ENCODE peak calls at places on chromosomes 2 and 18, in six cellular contexts. B is NB4, C is foreskin fibroblast, T is progenitor cell of endocrine pancreas, Q is brain microvascular endothelial cell, U is tibial artery. P is an unnamed sample.

GRCh38 chr2:11955314-11955713 is 208.9 kb downstream of the LPIN1 start:
- DNase-seq in U (no peak), Q (no peak), C (peak), T (no peak), B (peak), P (no peak)

GRCh38 chr18:10051877-10052631 is 138.2 kb downstream of the VAPA start:
- DNase-seq in Q (peak), T (no peak), U (peak), C (peak), B (no peak), P (no peak)

GRCh38 chr2:225104971-225105370 is 62.7 kb upstream of the DOCK10 start:
- DNase-seq in T (no peak), Q (peak), C (peak), U (no peak), B (no peak), P (no peak)

GRCh38 chr18:38751211-38751610 is 1185.6 kb upstream of the CELF4 start:
- DNase-seq in U (no peak), Q (no peak), B (no peak), T (no peak), C (no peak), P (no peak)

GRCh38 chr2:33728106-33728505 is 129.0 kb upstream of the FAM98A start:
- DNase-seq in C (no peak), Q (no peak), U (no peak), T (no peak), B (no peak), P (no peak)

GRCh38 chr18:54762386-54762785 is 65.9 kb upstream of the RAB27B start:
- DNase-seq in B (peak), C (no peak), U (no peak), Q (no peak), T (no peak), P (no peak)

GRCh38 chr18:28050561-28050960 is 126.4 kb downstream of the CDH2 start:
- DNase-seq in U (no peak), Q (no peak), T (no peak), C (no peak), B (no peak), P (no peak)

GRCh38 chr2:128868686-128869551 is 550.3 kb upstream of the HS6ST1 start:
- DNase-seq in B (no peak), U (no peak), C (peak), Q (no peak), T (no peak), P (no peak)

GRCh38 chr2:47512581-47513083 is 109.7 kb downstream of the MSH2 start:
- DNase-seq in T (no peak), Q (no peak), C (peak), U (no peak), B (peak), P (no peak)

GRCh38 chr2:70008290-70008689 is 46.9 kb upstream of the ASPRV1 start:
- DNase-seq in C (no peak), Q (no peak), T (no peak), U (no peak), B (no peak), P (no peak)

GRCh38 chr2:1854747-1855146 is 110.4 kb upstream of the PXDN start:
- DNase-seq in Q (peak), U (no peak), T (no peak), B (peak), C (peak), P (no peak)

GRCh38 chr2:133821107-133821760 is 253.0 kb upstream of the NCKAP5 start:
- DNase-seq in Q (peak), B (no peak), T (no peak), U (no peak), C (peak), P (no peak)

GRCh38 chr2:129443235-129443884 is 536.1 kb upstream of the RAB6C start:
- DNase-seq in T (no peak), C (no peak), B (peak), Q (no peak), U (no peak), P (no peak)

GRCh38 chr2:216017365-216017764 is 4.0 kb upstream of the MREG start:
- DNase-seq in C (peak), B (peak), U (no peak), Q (no peak), T (no peak), P (peak)

GRCh38 chr2:149145314-149146295 is 107.1 kb downstream of the LYPD6B start:
- DNase-seq in C (peak), B (no peak), T (no peak), U (no peak), Q (no peak), P (no peak)

GRCh38 chr18:10900435-10900834 is 248.9 kb downstream of the PIEZO2 start:
- DNase-seq in U (no peak), Q (no peak), B (no peak), C (no peak), T (no peak), P (no peak)

GRCh38 chr2:132736059-132736458 is 66.1 kb upstream of the LYPD1 start:
- DNase-seq in Q (no peak), C (no peak), T (no peak), U (no peak), B (no peak), P (no peak)
- TF ChIP-seq CTCF in Q (no peak), C (no peak), T (no peak), U (no peak), B (no peak), P (no peak)

DNA sequence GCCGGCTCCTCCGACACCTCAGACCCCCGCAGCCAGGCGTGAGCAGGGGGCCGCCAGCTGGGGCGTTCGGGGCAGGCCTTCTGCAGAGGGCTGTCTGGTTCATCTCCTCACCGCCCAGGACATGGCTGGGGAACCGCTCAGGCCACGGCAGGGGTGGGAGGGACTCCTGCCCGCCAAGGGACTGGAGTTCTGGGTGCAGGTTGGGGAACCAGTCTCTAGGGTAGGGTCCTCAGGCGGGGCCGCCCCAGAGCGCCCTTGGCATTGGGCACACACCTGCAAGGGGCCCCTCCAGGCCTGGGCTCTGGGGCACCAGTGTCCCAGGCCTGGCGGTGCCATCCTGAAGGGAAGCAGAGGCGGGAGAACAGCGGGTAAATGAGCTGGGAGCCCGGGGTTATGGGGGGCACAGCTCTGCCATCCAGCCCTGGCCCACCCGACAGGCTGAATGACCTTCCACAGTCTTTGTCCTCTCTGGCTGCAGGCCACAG is 68.2 kb upstream of the SMAD7 start:
- DNase-seq in C (no peak), Q (no peak), U (no peak), B (no peak), T (no peak), P (no peak)
- TF ChIP-seq CTCF in C (no peak), Q (no peak), U (no peak), B (no peak), T (no peak), P (no peak)

DNA sequence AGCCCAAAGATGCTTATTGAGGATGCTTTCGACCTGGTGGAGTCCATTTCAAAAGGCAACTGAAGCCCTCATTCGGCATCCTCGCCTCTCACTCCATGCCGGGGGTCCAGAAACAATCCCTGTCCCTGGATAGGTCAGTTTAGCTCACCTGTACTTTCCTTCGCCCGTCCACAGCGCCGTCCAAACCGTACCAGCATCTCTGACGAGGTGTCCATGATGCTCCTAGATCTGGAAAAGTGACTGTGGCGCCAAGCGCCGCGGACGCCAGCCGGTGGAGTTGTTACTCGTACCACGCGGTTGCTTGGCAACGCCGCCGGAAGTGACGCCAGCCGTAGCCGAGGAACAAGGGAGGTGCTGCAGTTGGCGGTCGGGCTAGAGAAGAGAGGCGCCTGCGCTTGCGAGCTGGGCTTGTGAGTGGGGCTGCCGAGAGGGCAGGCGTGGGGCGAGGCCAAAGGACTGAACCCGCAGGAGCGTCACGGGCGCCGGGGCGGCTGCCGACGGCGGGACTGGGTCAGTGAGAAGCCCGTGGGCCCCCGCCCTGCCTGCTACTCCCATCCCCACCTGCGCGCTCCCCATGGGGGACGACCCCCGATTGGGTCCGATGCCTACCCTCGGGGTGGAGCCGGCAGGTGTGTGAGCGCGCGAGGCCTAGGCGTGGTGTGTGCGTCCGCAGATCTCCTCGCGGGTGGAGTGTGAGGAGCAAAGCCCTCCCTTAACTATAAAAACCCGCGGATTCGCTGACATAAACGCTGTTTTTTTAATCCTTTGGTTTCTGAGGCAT is at the start of the genes CFAP210 and PHOSPHO2:
- DNase-seq in C (peak), B (peak), T (peak), U (peak), Q (peak), P (peak)
- TF ChIP-seq CTCF in C (no peak), B (no peak), T (no peak), U (no peak), Q (no peak), P (no peak)

GRCh38 chr2:105409717-105410116 is 10.9 kb upstream of the FHL2 start:
- DNase-seq in B (no peak), T (no peak), C (peak), Q (no peak), U (peak), P (no peak)
- TF ChIP-seq CTCF in B (no peak), T (no peak), C (no peak), Q (no peak), U (no peak), P (no peak)

DNA sequence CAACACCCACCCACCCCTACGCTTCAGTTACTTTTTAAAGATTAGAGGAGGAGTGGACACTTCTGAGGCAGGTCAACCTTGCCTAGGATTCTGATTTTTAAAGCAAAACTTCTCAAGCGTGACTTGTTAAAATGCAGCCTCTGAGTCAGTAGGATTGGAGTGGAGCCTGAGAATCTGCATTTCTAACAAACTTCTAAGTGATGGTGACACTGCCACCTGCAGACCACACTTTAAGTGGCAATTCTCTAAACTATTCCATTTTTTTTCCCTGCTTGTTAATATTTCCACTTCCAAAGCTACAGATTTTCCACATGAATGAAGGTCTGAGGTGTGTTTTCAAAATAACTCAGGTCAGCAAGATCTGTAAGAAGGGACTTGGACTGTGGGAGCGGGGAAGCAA is 171.1 kb upstream of the CCDC150 start:
- DNase-seq in Q (no peak), T (no peak), B (peak), C (no peak), U (no peak), P (no peak)
- TF ChIP-seq CTCF in Q (peak), T (no peak), B (peak), C (no peak), U (no peak), P (peak)

P was measured in GM10248.